ENCODE peak calls at places on chromosomes 3 and 15, in nine cellular contexts. K is DND-41, O is PC-3, L is GM20000, J is cardiac fibroblast, Q is transverse colon, R is tibial nerve, Z is bronchial epithelial cell, U is sigmoid colon. Y is an unnamed sample.

GRCh38 chr3:127493924-127494646 is 96.4 kb downstream of the TPRA1 start:
- DNase-seq in Q (no peak), K (no peak), O (no peak), U (no peak), Z (no peak), J (no peak), L (no peak), R (no peak), Y (no peak)

GRCh38 chr3:194272861-194273266 is 78.3 kb downstream of the CPN2 start:
- DNase-seq in O (no peak), J (peak; percentile 19), Z (no peak), K (no peak), U (peak; percentile 76), R (no peak), Q (peak; percentile 4), L (no peak), Y (no peak)

GRCh38 chr3:141402476-141403171 is 34.3 kb downstream of the ZBTB38 start:
- DNase-seq in J (peak; percentile 75), U (peak; percentile 89), Q (peak; percentile 69), O (peak; percentile 29), K (no peak), Z (no peak), L (peak; percentile 64), R (peak; percentile 54), Y (peak; percentile 59)

GRCh38 chr3:141094851-141095545 is 43.9 kb downstream of the SPSB4 start:
- DNase-seq in L (no peak), Q (peak; percentile 41), Z (no peak), O (no peak), K (no peak), J (peak; percentile 63), U (peak; percentile 90), R (peak; percentile 32), Y (no peak)

GRCh38 chr3:131794766-131795381 is 239.9 kb downstream of the CPNE4 start:
- DNase-seq in R (no peak), J (peak; percentile 76), K (peak; percentile 41), U (no peak), Z (peak; percentile 55), O (peak; percentile 76), L (peak; percentile 55), Q (no peak), Y (peak; percentile 24)

GRCh38 chr3:146705205-146705604 is 100.1 kb upstream of the PLSCR5 start:
- DNase-seq in U (no peak), Z (no peak), Q (no peak), O (no peak), K (no peak), R (no peak), J (no peak), L (peak; percentile 6), Y (no peak)

GRCh38 chr3:66431494-66431893 is 69.3 kb downstream of the LRIG1 start:
- DNase-seq in J (peak; percentile 61), U (no peak), O (no peak), Z (no peak), R (peak; percentile 38), Q (no peak), L (no peak), K (no peak), Y (no peak)

GRCh38 chr3:5093786-5094185 is 28.3 kb upstream of the ARL8B start:
- DNase-seq in O (no peak), U (peak; percentile 0), Q (no peak), K (no peak), Z (no peak), J (no peak), L (no peak), R (no peak), Y (no peak)

GRCh38 chr3:10108091-10108490 is at the start of gene FANCD2OS:
- DNase-seq in Q (no peak), U (no peak), O (no peak), R (no peak), L (no peak), K (no peak), J (no peak), Z (no peak), Y (no peak)

GRCh38 chr3:171712168-171712938 is 97.9 kb downstream of the PLD1 start:
- DNase-seq in O (no peak), R (no peak), U (no peak), J (peak; percentile 38), K (no peak), L (no peak), Q (no peak), Z (peak; percentile 53), Y (no peak)

GRCh38 chr3:124582621-124583437 is 147.4 kb upstream of the UMPS start:
- DNase-seq in U (no peak), R (no peak), O (peak; percentile 78), K (no peak), L (no peak), Z (no peak), J (no peak), Q (no peak), Y (no peak)

DNA sequence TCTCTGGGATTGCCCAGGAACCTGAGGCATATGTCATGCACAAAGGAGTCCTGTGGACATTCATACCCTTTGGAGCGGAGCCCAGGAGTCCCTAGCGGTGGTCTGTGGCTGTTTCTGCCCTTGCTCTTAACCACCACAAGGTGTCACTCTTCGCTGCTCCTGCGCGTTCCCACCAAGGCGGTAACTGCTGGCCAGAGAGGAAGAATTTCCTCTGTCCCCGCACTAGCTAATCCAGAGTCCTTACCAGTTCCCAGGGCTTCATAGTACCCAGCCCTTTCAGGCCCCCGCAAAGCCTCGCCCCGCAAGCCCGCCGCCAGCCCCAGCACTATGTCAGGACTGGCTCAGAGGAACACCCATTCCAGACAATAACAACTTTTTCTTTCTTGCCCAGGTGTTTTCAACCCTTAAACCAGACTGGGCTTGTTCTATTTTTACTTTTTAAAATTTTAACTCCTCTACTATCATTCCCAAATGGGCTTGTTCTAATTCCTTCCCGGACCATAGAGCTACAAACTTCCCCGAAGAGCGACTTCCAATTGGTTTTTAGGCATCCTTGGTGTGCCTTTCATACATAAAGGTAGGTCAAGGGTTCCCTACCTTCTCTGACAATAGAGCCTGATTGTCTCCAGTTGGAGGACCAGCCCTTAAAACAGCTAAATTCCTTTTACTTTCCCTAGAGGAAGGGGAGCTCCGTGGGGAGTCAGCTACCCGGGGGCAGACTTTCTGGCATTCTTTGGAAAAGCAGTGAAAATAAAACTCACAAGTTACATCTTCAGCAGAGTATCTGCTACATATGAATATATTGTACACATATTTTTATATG is 31.8 kb upstream of the ZNF774 start:
- DNase-seq in K (peak; percentile 69), O (peak; percentile 96), R (peak; percentile 43), U (peak; percentile 93), Z (peak; percentile 85), Q (peak; percentile 79), J (peak; percentile 93), L (peak; percentile 82), Y (peak; percentile 77)
- TF ChIP-seq CTCF in K (peak; percentile 98), O (peak; percentile 97), R (peak; percentile 98), U (peak; percentile 100), Z (peak; percentile 97), Q (peak; percentile 98), J (peak; percentile 100), L (peak; percentile 92), Y (peak; percentile 97)

DNA sequence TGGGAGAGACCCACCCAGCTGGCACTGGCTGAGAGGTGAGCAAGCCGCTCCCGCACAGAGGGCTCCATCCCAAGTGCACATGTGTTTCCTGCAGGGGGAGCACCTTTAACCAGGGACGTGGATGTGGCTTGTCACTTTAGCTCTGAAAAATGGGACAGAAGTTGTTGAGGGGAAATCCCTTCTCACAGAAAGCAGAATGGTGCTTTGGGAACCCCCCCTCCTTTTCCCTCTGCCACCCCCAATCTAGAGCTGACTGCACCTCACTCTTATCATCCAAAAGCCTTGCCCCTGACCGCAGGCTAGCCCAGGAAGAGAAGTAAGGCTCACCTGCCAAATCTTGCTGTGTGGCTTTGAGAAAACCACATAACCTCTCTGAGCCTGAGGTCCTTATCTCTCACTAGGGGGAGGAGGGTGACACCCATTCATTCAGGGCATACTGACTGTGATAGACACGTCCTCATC is 77.9 kb downstream of the RPN1 start:
- DNase-seq in O (peak; percentile 59), R (no peak), U (no peak), J (no peak), L (peak; percentile 56), Q (peak; percentile 17), K (peak; percentile 39), Z (no peak), Y (peak; percentile 74)
- TF ChIP-seq CTCF in O (peak; percentile 66), R (no peak), U (no peak), J (peak; percentile 23), L (peak; percentile 13), Q (no peak), K (peak; percentile 58), Z (peak; percentile 52), Y (no peak)

GRCh38 chr3:180018588-180018987 is 18.1 kb downstream of the PEX5L start:
- DNase-seq in O (peak; percentile 10), Z (no peak), L (peak; percentile 31), Q (no peak), K (no peak), J (no peak), R (no peak), U (no peak), Y (no peak)
- TF ChIP-seq CTCF in O (peak; percentile 34), Z (peak; percentile 9), L (peak; percentile 4), Q (no peak), K (peak; percentile 36), J (no peak), R (no peak), U (no peak), Y (no peak)

GRCh38 chr3:142595581-142595950 is 627 bp upstream of the PLS1 start:
- DNase-seq in L (peak; percentile 8), R (no peak), Z (peak; percentile 72), J (peak; percentile 75), Q (no peak), U (no peak), K (no peak), O (peak; percentile 86), Y (no peak)

GRCh38 chr3:142595141-142595540 is 1.1 kb upstream of the PLS1 start:
- DNase-seq in Z (no peak), U (no peak), J (no peak), K (no peak), Q (no peak), O (no peak), R (no peak), L (no peak), Y (no peak)

GRCh38 chr3:142596726-142597088 is 514 bp downstream of the PLS1 start:
- DNase-seq in R (no peak), O (no peak), K (no peak), L (no peak), Z (no peak), Q (no peak), J (no peak), U (no peak), Y (no peak)

GRCh38 chr3:142597898-142598297 is 1.7 kb downstream of the PLS1 start:
- DNase-seq in K (no peak), L (no peak), U (no peak), O (no peak), J (no peak), Q (peak; percentile 41), Z (peak; percentile 27), R (no peak), Y (no peak)

DNA sequence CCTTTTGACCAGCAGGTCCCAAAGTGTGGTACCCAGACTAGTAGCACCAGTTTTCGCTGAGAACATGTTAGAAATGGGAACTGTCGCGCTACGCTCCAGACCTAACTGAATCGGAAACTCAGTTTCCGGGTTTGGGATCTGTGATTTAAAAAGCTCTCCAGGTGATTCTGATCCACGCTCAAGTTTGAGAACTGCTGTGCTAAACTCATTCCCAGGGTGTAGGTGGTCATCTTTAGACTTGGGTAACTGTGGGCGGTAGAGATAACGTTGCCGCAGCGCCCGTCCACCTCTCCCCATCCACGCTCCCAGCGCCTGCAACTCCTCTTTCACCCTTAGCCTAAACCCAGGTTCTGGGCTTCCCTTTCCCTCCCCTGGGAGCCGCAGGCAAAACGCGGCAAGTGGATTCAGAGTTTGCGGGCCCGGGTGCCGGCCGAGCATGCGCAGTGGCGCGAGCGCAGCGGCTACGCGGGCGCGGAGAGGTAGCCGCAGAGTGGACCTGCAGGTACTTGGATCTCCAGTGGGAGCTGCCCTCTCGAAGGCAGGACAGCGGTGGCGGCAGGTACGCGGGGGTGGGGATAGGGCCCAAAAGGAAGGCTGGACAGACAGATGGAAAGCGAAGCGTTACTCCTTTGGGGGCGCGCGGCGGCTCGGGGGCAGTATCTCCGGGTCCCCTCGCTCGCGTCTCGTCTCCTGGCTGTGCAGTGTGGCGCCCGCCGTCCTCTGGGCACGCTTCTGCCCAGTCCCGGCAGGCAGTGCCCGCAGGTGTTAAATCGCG is at the start of gene PLS1:
- DNase-seq in Z (peak; percentile 70), L (peak; percentile 88), K (peak; percentile 91), J (peak; percentile 78), U (peak; percentile 92), Q (peak; percentile 93), O (peak; percentile 91), R (peak; percentile 42), Y (peak; percentile 78)
- TF ChIP-seq CTCF in Z (no peak), L (no peak), K (peak; percentile 11), J (no peak), U (no peak), Q (no peak), O (no peak), R (no peak), Y (no peak)

Y was measured in activated CD8-positive, alpha-beta T cell treated with anti-CD3 and anti-CD28 coated beads for 36 hours.